ENCODE peak calls at places on chromosomes 12 and 14, in five cellular contexts. One of them, this sample, is unnamed.

GRCh38 chr14:104228716-104229620 is 90.6 kb downstream of the KIF26A start:
- DNase-seq in fibroblast of lung: no peak
- DNase-seq in heart right ventricle: no peak
- DNase-seq in AML-193: no peak
- DNase-seq in left lobe of liver: no peak
- DNase-seq in this sample: no peak

GRCh38 chr12:96220902-96221301 is 26.7 kb downstream of the ELK3 start:
- DNase-seq in AML-193: no peak
- DNase-seq in heart right ventricle: peak; percentile 71
- DNase-seq in left lobe of liver: peak; percentile 33
- DNase-seq in fibroblast of lung: peak; percentile 62
- DNase-seq in this sample: peak; percentile 70

GRCh38 chr12:77120695-77121094 is 55.3 kb upstream of the E2F7 start:
- DNase-seq in AML-193: no peak
- DNase-seq in left lobe of liver: no peak
- DNase-seq in fibroblast of lung: peak; percentile 80
- DNase-seq in heart right ventricle: no peak
- DNase-seq in this sample: no peak

GRCh38 chr12:75944097-75944904 is 87.3 kb downstream of the PHLDA1 start:
- DNase-seq in left lobe of liver: no peak
- DNase-seq in fibroblast of lung: peak; percentile 88
- DNase-seq in AML-193: peak; percentile 76
- DNase-seq in heart right ventricle: no peak
- DNase-seq in this sample: no peak

GRCh38 chr14:22163051-22163450 is 426.0 kb downstream of the DAD1 start:
- DNase-seq in AML-193: peak; percentile 21
- DNase-seq in heart right ventricle: no peak
- DNase-seq in left lobe of liver: no peak
- DNase-seq in fibroblast of lung: peak; percentile 42
- DNase-seq in this sample: no peak

GRCh38 chr12:46774011-46774633 is 51.7 kb downstream of the SLC38A4 start:
- DNase-seq in heart right ventricle: no peak
- DNase-seq in left lobe of liver: no peak
- DNase-seq in AML-193: no peak
- DNase-seq in fibroblast of lung: peak; percentile 61
- DNase-seq in this sample: no peak

GRCh38 chr12:98409543-98409942 is 105.8 kb upstream of the TMPO start:
- DNase-seq in heart right ventricle: no peak
- DNase-seq in left lobe of liver: no peak
- DNase-seq in AML-193: no peak
- DNase-seq in fibroblast of lung: no peak
- DNase-seq in this sample: no peak

GRCh38 chr12:119669744-119670472 is 2.0 kb downstream of the PRKAB1 start:
- DNase-seq in heart right ventricle: no peak
- DNase-seq in fibroblast of lung: no peak
- DNase-seq in AML-193: no peak
- DNase-seq in left lobe of liver: no peak
- DNase-seq in this sample: no peak

GRCh38 chr12:132818562-132818961 is 10.1 kb downstream of the GOLGA3 start:
- DNase-seq in heart right ventricle: no peak
- DNase-seq in fibroblast of lung: no peak
- DNase-seq in AML-193: no peak
- DNase-seq in left lobe of liver: no peak
- DNase-seq in this sample: no peak

GRCh38 chr14:75123991-75124390 is 2.9 kb downstream of the NEK9 start:
- DNase-seq in AML-193: peak; percentile 50
- DNase-seq in fibroblast of lung: peak; percentile 66
- DNase-seq in left lobe of liver: no peak
- DNase-seq in heart right ventricle: no peak
- DNase-seq in this sample: no peak

This sample was measured in coronary artery.